ENCODE peak calls at places on chromosome 16, in four cellular contexts. K, N, B and W are unnamed samples.

GRCh38 chr16:86747761-86748160 is 169.4 kb downstream of the FOXL1 start:
- DNase-seq in K (no peak), N (no peak), B (no peak), W (no peak)

GRCh38 chr16:1584926-1585487 is 26.9 kb downstream of the IFT140 start:
- DNase-seq in K (no peak), N (no peak), B (no peak), W (no peak)

GRCh38 chr16:17448640-17449638 is 21.8 kb downstream of the XYLT1 start:
- DNase-seq in K (peak), N (no peak), B (no peak), W (no peak)

GRCh38 chr16:81816351-81816750 is 37.3 kb downstream of the PLCG2 start:
- DNase-seq in K (no peak), N (no peak), B (no peak), W (no peak)

GRCh38 chr16:9818702-9819101 is 363.5 kb downstream of the GRIN2A start:
- DNase-seq in K (no peak), N (no peak), B (no peak), W (no peak)

GRCh38 chr16:28974007-28974436 is 556 bp upstream of the SPNS1 start:
- DNase-seq in K (no peak), N (no peak), B (peak), W (no peak)

GRCh38 chr16:81899601-81900000 is 111.7 kb downstream of the SDR42E1 start:
- DNase-seq in K (no peak), N (no peak), B (no peak), W (no peak)

GRCh38 chr16:24013733-24014645 is 178.2 kb downstream of the PRKCB start:
- DNase-seq in K (peak), N (peak), B (no peak), W (no peak)

GRCh38 chr16:65875362-65876199 is 490.9 kb upstream of the CDH5 start:
- DNase-seq in K (no peak), N (no peak), B (no peak), W (peak)

GRCh38 chr16:87380875-87381274 is 2.7 kb downstream of the FBXO31 start:
- DNase-seq in K (no peak), N (no peak), B (no peak), W (no peak)

GRCh38 chr16:28623172-28623711 is 13.4 kb upstream of the SULT1A1 start:
- DNase-seq in K (peak), N (no peak), B (no peak), W (peak)

GRCh38 chr16:3458278-3458851 is 14.9 kb downstream of the NAA60 start:
- DNase-seq in K (peak), N (no peak), B (no peak), W (peak)